ENCODE peak calls at places on chromosomes 2 and 18, in seven cellular contexts. R is HTR-8/SVneo; O is fibroblast of pulmonary artery; N is Daoy; J is smooth muscle cell of the brain vasculature; Z is H54; A is natural killer cell treated with Interleukin-12 subunit alpha and Interleukin-12 subunit beta and Interleukin-15 and Interleukin-18, amount 100 ng/mL, for 72 hours. L is an unnamed sample.

GRCh38 chr2:181252248-181253148 is 204.7 kb upstream of the ITGA4 start:
- DNase-seq in R (no peak), O (no peak), N (no peak), J (no peak), Z (no peak), A (no peak), L (no peak)

GRCh38 chr2:141534671-141535359 is 596.0 kb downstream of the LRP1B start:
- DNase-seq in R (no peak), O (no peak), N (no peak), J (no peak), Z (no peak), A (no peak), L (no peak)

GRCh38 chr2:30231726-30232026 is 342 bp downstream of the LBH start:
- DNase-seq in R (no peak), O (no peak), N (no peak), J (no peak), Z (no peak), A (no peak), L (no peak)

GRCh38 chr2:200814276-200814815 is 2.6 kb downstream of the BZW1 start:
- DNase-seq in R (no peak), O (no peak), N (no peak), J (no peak), Z (no peak), A (no peak), L (no peak)

GRCh38 chr2:220701115-220701514 is 871.0 kb downstream of the EPHA4 start:
- DNase-seq in R (no peak), O (no peak), N (no peak), J (no peak), Z (no peak), A (no peak), L (no peak)

GRCh38 chr18:9437049-9437448 is 38.3 kb upstream of the RALBP1 start:
- DNase-seq in R (no peak), O (peak; percentile 31), N (no peak), J (no peak), Z (no peak), A (no peak), L (no peak)

GRCh38 chr18:67520276-67521035 is 3.9 kb upstream of the DSEL start:
- DNase-seq in R (no peak), O (peak; percentile 92), N (no peak), J (no peak), Z (no peak), A (no peak), L (no peak)

GRCh38 chr18:9297007-9297393 is 37.6 kb upstream of the TWSG1 start:
- DNase-seq in R (no peak), O (no peak), N (no peak), J (no peak), Z (no peak), A (no peak), L (no peak)

GRCh38 chr2:219177594-219178376 is at the start of gene RETREG2:
- DNase-seq in R (peak; percentile 96), O (peak; percentile 92), N (peak; percentile 93), J (no peak), Z (peak; percentile 92), A (peak; percentile 88), L (peak; percentile 84)

GRCh38 chr2:216465580-216466197 is 33.0 kb upstream of the RPL37A start:
- DNase-seq in R (no peak), O (no peak), N (no peak), J (no peak), Z (no peak), A (no peak), L (no peak)

GRCh38 chr2:176527141-176527901 is 258.1 kb downstream of the MTX2 start:
- DNase-seq in R (no peak), O (peak; percentile 47), N (peak; percentile 39), J (no peak), Z (no peak), A (no peak), L (no peak)

GRCh38 chr2:44075536-44075935 is 79.7 kb upstream of the LRPPRC start:
- DNase-seq in R (no peak), O (peak; percentile 63), N (no peak), J (no peak), Z (no peak), A (no peak), L (no peak)